ENCODE peak calls at places on chromosomes 12 and 14, in four cellular contexts. I is K562, E is Caco-2, Y is mammary epithelial cell. J is an unnamed sample.

GRCh38 chr14:40796168-40796567 is 810.5 kb upstream of the LRFN5 start:
- DNase-seq in I (no peak), E (no peak), Y (no peak), J (no peak)

GRCh38 chr12:56242986-56243385 is 13.1 kb downstream of the SLC39A5 start:
- DNase-seq in I (no peak), E (no peak), Y (no peak), J (no peak)

GRCh38 chr14:20802341-20803084 is at the start of gene RNASE1:
- DNase-seq in I (peak; percentile 65), E (peak; percentile 39), Y (no peak), J (no peak)

GRCh38 chr12:6551063-6551461 is 4.8 kb downstream of the IFFO1 start:
- DNase-seq in I (no peak), E (no peak), Y (no peak), J (no peak)

GRCh38 chr14:96221841-96222240 is 17.2 kb downstream of the BDKRB2 start:
- DNase-seq in I (no peak), E (no peak), Y (no peak), J (no peak)

GRCh38 chr12:24172031-24172772 is 222.7 kb upstream of the SOX5 start:
- DNase-seq in I (no peak), E (no peak), Y (no peak), J (no peak)

GRCh38 chr12:48997719-48998496 is 1.3 kb downstream of the DDN start:
- DNase-seq in I (peak; percentile 34), E (peak; percentile 76), Y (no peak), J (peak; percentile 77)

GRCh38 chr14:104708606-104709268 is 15.3 kb upstream of the ADSS1 start:
- DNase-seq in I (peak; percentile 75), E (peak; percentile 70), Y (no peak), J (peak; percentile 95)

GRCh38 chr12:111673503-111673902 is 12.3 kb downstream of the BRAP start:
- DNase-seq in I (peak; percentile 54), E (no peak), Y (no peak), J (peak; percentile 68)

GRCh38 chr12:6341439-6342139 is at the start of gene TNFRSF1A:
- DNase-seq in I (peak; percentile 84), E (peak; percentile 82), Y (peak; percentile 74), J (no peak)

GRCh38 chr12:53657041-53657440 is 18.8 kb downstream of the ATP5MC2 start:
- DNase-seq in I (no peak), E (no peak), Y (no peak), J (no peak)

GRCh38 chr14:29653303-29653702 is 274.3 kb downstream of the PRKD1 start:
- DNase-seq in I (no peak), E (no peak), Y (no peak), J (no peak)

GRCh38 chr12:24778486-24779304 is 170.2 kb downstream of the BCAT1 start:
- DNase-seq in I (peak; percentile 68), E (no peak), Y (peak; percentile 28), J (peak; percentile 77)

GRCh38 chr12:62977419-62977818 is 42.5 kb upstream of the PPM1H start:
- DNase-seq in I (peak; percentile 52), E (no peak), Y (peak; percentile 31), J (no peak)

GRCh38 chr14:91810699-91811098 is 56.6 kb downstream of the TC2N start:
- DNase-seq in I (no peak), E (no peak), Y (no peak), J (no peak)

GRCh38 chr14:61406670-61407069 is 85.3 kb downstream of the PRKCH start:
- DNase-seq in I (no peak), E (no peak), Y (no peak), J (no peak)

GRCh38 chr12:108374596-108375320 is 35.6 kb upstream of the CMKLR1 start:
- DNase-seq in I (no peak), E (no peak), Y (no peak), J (no peak)

GRCh38 chr12:6631549-6631961 is 4.2 kb downstream of the LPAR5 start:
- DNase-seq in I (no peak), E (no peak), Y (no peak), J (peak; percentile 78)

GRCh38 chr12:67798763-67799162 is 150.2 kb downstream of the DYRK2 start:
- DNase-seq in I (no peak), E (no peak), Y (no peak), J (no peak)

GRCh38 chr14:96053600-96054381 is 14.6 kb downstream of the C14orf132 start:
- DNase-seq in I (no peak), E (no peak), Y (peak; percentile 82), J (peak; percentile 55)

GRCh38 chr12:128820723-128821432 is 2.9 kb downstream of the SLC15A4 start:
- DNase-seq in I (no peak), E (no peak), Y (no peak), J (peak; percentile 88)

GRCh38 chr12:27343255-27344000 is 10.8 kb downstream of the BMAL2 start:
- DNase-seq in I (no peak), E (no peak), Y (peak; percentile 96), J (no peak)

GRCh38 chr12:126385785-126386184 is 1320.5 kb downstream of the AACS start:
- DNase-seq in I (no peak), E (no peak), Y (no peak), J (no peak)

GRCh38 chr12:58918475-58918874 is 1.8 kb downstream of the LRIG3 start:
- DNase-seq in I (no peak), E (no peak), Y (no peak), J (no peak)

GRCh38 chr12:49535921-49536525 is 2.8 kb upstream of the KCNH3 start:
- DNase-seq in I (no peak), E (no peak), Y (peak; percentile 56), J (no peak)

GRCh38 chr14:35339761-35340406 is 47.7 kb downstream of the PSMA6 start:
- DNase-seq in I (no peak), E (no peak), Y (no peak), J (no peak)

GRCh38 chr12:32399045-32399372 is 349 bp upstream of the FGD4 start:
- DNase-seq in I (peak; percentile 9), E (no peak), Y (no peak), J (no peak)

GRCh38 chr12:50188875-50189575 is 21.9 kb upstream of the CERS5 start:
- DNase-seq in I (peak; percentile 29), E (no peak), Y (no peak), J (no peak)

GRCh38 chr14:74616996-74617700 is 5.1 kb upstream of the LTBP2 start:
- DNase-seq in I (no peak), E (no peak), Y (no peak), J (no peak)

GRCh38 chr12:125312471-125312870 is 247.2 kb downstream of the AACS start:
- DNase-seq in I (no peak), E (no peak), Y (no peak), J (no peak)

GRCh38 chr14:99731536-99732435 is 47.7 kb downstream of the CYP46A1 start:
- DNase-seq in I (no peak), E (peak; percentile 31), Y (no peak), J (no peak)

GRCh38 chr14:105858676-105859025 is 332.3 kb downstream of the TMEM121 start:
- DNase-seq in I (no peak), E (peak; percentile 28), Y (no peak), J (no peak)

GRCh38 chr12:22377731-22378496 is 43.4 kb upstream of the ST8SIA1 start:
- DNase-seq in I (peak; percentile 11), E (no peak), Y (no peak), J (no peak)

GRCh38 chr12:41932470-41932991 is 212.1 kb downstream of the GXYLT1 start:
- DNase-seq in I (peak; percentile 36), E (no peak), Y (no peak), J (peak; percentile 69)
- H3K4me3 ChIP-seq in I (peak overlapping the region; percentile 32), E (peak overlapping the region; percentile 24), Y (peak overlapping the region; percentile 17), J (no peak overlapping the region)

GRCh38 chr12:94834036-94834625 is 169.4 kb downstream of the NDUFA12 start:
- DNase-seq in I (no peak), E (no peak), Y (no peak), J (no peak)
- H3K4me1 ChIP-seq in I (no peaks in the 10 kb centered on the region), E (no peaks in the 10 kb centered on the region), Y (no peaks in the 10 kb centered on the region), J (peaks cover 14% of the 10 kb centered on the region)

DNA sequence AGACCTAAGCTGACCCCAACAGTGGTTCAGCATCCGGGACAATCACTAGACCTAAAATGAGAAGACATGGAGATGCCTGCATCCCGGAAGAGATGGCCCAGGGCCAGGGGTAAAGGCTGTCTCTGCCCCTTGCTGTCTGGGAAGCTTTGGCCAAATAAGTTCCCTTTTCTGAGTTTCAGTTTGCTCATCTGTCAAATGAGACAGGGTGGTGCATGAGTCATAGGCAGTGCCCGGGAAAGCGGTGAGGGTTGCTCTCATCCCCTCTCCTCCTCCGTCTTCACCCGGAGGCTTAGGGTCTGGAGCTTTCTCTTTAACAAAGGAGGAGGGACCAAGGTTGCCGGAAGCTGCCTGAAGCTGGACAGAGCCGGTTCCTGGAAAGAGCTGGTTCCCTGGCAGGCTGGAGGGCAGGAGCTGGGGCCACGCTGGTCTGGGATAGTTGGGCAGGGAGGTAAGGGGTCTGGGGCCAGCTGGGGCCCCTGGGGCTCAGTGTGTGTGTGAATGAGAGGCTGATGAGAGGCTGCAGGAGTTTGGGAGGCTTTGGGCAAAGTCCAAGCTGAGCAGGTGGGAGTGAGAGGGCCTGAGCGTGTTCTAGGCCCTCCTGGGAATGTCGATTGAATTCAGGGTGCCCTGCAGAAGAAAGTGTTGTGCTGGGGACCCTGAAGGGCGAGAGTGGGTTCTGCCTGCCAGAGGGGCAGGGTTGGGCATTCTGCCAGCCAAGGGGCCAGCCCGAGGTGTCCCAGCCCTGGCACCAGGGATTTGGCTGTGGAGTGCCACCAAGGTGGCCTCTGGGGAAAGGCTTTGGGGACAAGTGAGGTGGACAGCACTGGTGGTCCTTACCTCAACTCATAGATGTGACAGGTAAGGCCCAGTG is at the start of gene SDSL:
- DNase-seq in I (peak; percentile 89), E (peak; percentile 66), Y (peak; percentile 91), J (peak; percentile 83)
- H3K4me3 ChIP-seq in I (peak within 1 kb of the TSS; percentile 55), E (peak within 1 kb of the TSS; percentile 33), Y (peak within 1 kb of the TSS; percentile 62), J (no peak within 1 kb of the TSS)

DNA sequence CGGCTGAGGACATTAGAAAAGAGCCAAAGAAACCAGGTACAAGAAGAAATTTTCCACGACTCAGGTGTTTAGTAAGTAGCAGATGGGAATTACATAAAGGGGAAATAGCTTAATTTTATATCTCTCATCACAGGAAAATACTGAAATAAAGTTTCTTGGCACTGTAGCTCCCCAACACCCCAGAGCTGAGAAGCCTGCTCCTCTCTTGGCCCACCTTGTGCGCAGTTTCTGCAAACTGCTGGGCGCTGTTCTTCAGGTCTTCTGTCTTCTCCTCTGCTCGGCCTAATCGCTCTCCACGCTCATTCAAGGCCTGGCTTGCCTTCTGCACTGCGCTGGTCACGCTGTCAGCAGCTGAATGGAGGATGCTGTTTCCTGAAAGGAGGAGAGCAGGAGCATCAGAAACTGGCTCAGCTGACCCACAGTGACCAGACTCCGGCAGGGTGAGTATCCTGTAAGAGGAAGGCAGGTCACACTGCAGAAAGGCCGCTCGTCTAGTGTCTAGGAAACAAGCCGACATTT is 184.9 kb upstream of the GZMB start:
- DNase-seq in I (no peak), E (no peak), Y (no peak), J (no peak)
- H3K4me1 ChIP-seq in I (no peaks in the 10 kb centered on the region), E (peaks cover 61% of the 10 kb centered on the region), Y (no peaks in the 10 kb centered on the region), J (no peaks in the 10 kb centered on the region)

J was measured in Karpas-422.